ENCODE peak calls at places on chromosomes 1 and 21, in six cellular contexts. J, U, V, K, H and I are unnamed samples.
A peak's percentile ranks its signal among the peaks of the same experiment; 100 is the strongest.

GRCh38 chr1:203408485-203409229 is 57.7 kb upstream of the FMOD start:
- DNase-seq in U (peak; percentile 92), H (peak; percentile 76), V (peak; percentile 92), J (peak; percentile 7), K (no peak), I (peak; percentile 75)

GRCh38 chr1:209513226-209513625 is 70.3 kb upstream of the CAMK1G start:
- DNase-seq in U (no peak), J (peak; percentile 50), V (no peak), K (peak; percentile 48), H (no peak), I (no peak)

GRCh38 chr1:15261155-15262002 is 14.4 kb downstream of the FHAD1 start:
- DNase-seq in V (peak; percentile 76), J (peak; percentile 24), K (peak; percentile 57), U (no peak), H (no peak), I (no peak)

GRCh38 chr1:41255978-41256377 is 13.9 kb upstream of the SCMH1 start:
- DNase-seq in V (no peak), K (no peak), H (no peak), U (no peak), J (no peak), I (no peak)

GRCh38 chr1:228090613-228091081 is 8.1 kb downstream of the ARF1 start:
- DNase-seq in K (no peak), V (no peak), U (peak; percentile 12), H (no peak), J (no peak), I (no peak)

GRCh38 chr1:233389867-233390266 is 62.3 kb downstream of the MAP3K21 start:
- DNase-seq in U (no peak), H (no peak), V (no peak), K (no peak), J (no peak), I (no peak)

GRCh38 chr1:197521118-197521739 is 253.2 kb downstream of the CRB1 start:
- DNase-seq in K (peak; percentile 16), V (no peak), U (no peak), H (no peak), J (peak; percentile 25), I (no peak)

GRCh38 chr1:15426492-15427279 is 11.6 kb upstream of the CTRC start:
- DNase-seq in U (peak; percentile 63), H (no peak), K (no peak), J (peak; percentile 89), V (no peak), I (no peak)

GRCh38 chr1:199089393-199090122 is 450.7 kb downstream of the PTPRC start:
- DNase-seq in H (no peak), K (no peak), V (no peak), U (no peak), J (no peak), I (no peak)

GRCh38 chr1:229121845-229122436 is 149.0 kb upstream of the RAB4A start:
- DNase-seq in U (no peak), J (no peak), H (no peak), V (no peak), K (no peak), I (no peak)

GRCh38 chr1:80755944-80756343 is 1044.8 kb upstream of the ADGRL2 start:
- DNase-seq in J (no peak), V (no peak), K (no peak), H (no peak), U (no peak), I (no peak)

GRCh38 chr1:196609114-196609737 is 986 bp upstream of the KCNT2 start:
- DNase-seq in H (no peak), K (no peak), U (peak; percentile 16), J (peak; percentile 34), V (no peak), I (no peak)

GRCh38 chr1:91120915-91121314 is 99.1 kb upstream of the ZNF644 start:
- DNase-seq in V (no peak), K (no peak), U (no peak), J (peak; percentile 6), H (no peak), I (no peak)

GRCh38 chr21:15264084-15264483 is 199.3 kb upstream of the NRIP1 start:
- DNase-seq in H (no peak), J (no peak), U (no peak), V (no peak), K (no peak), I (no peak)

GRCh38 chr21:41932576-41933258 is 21.1 kb downstream of the C2CD2 start:
- DNase-seq in H (no peak), J (no peak), U (peak; percentile 40), K (peak; percentile 8), V (no peak), I (no peak)

GRCh38 chr1:175193339-175193950 is 869 bp upstream of the KIAA0040 start:
- DNase-seq in J (no peak), V (no peak), K (no peak), U (no peak), H (no peak), I (no peak)

GRCh38 chr1:41382531-41383090 is 21.4 kb downstream of the FOXO6 start:
- DNase-seq in U (peak; percentile 79), H (peak; percentile 45), V (peak; percentile 88), J (peak; percentile 61), K (peak; percentile 22), I (no peak)

GRCh38 chr21:45823100-45823681 is 158.4 kb upstream of the COL6A1 start:
- DNase-seq in H (no peak), V (no peak), U (no peak), K (no peak), J (no peak), I (no peak)

GRCh38 chr1:89587728-89588127 is 45.2 kb upstream of the LRRC8C start:
- DNase-seq in V (no peak), J (no peak), U (no peak), H (no peak), K (no peak), I (no peak)

GRCh38 chr21:46112731-46113215 is 14.9 kb downstream of the COL6A2 start:
- DNase-seq in H (peak; percentile 2), K (no peak), V (peak; percentile 74), J (no peak), U (no peak), I (peak; percentile 30)

GRCh38 chr1:225906467-225906866 is 17.5 kb upstream of the LEFTY1 start:
- DNase-seq in J (no peak), K (no peak), V (no peak), U (no peak), H (no peak), I (no peak)

GRCh38 chr21:45950740-45951515 is 30.6 kb upstream of the COL6A1 start:
- DNase-seq in K (peak; percentile 12), U (peak; percentile 82), V (no peak), H (no peak), J (no peak), I (peak; percentile 67)

GRCh38 chr1:17588048-17588781 is 48.7 kb downstream of the ARHGEF10L start:
- DNase-seq in H (no peak), V (no peak), U (no peak), J (peak; percentile 38), K (no peak), I (peak; percentile 62)

DNA sequence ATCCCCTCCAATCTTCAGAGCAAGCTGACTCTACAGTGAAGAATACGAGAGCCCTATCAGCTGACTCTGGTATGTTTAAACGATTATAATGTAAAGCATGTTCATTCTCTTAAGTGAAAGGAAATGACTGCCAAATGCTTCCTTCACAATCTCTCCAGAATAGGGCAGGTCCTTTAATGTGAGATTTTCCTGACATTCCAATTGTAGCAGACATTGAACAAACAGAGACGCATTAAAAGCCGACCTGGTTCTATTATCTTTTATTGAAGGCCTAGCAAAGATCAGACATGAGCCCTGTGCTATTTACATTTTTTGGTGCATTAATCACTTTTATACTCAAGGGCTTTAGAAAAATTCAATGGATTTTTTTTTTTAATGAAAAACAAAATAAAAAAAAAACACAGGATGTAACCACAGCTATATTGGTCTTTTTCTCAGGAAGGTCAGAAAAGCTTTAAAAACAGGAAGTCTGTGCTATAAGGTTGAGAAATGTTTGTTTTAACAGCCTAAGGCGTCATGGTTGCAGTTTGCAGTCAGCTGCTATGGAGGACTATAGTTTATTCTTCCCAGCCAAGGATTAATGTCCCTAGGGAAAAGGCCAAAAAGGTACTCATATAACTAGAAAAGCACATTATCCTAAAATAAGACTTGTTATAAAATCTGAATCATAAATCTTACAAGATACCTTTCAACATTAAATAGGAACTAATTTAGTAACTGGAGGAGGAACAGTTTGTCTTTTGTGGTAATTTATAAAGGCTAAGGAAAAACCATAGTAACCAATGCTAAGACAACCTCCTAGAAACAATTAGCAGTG is 104.8 kb downstream of the RERE start:
- DNase-seq in K (no peak), J (peak; percentile 93), U (no peak), V (no peak), H (no peak), I (no peak)
- TF ChIP-seq POLR2A in K (no peak), J (no peak), U (no peak), V (no peak), H (no peak), I (no peak)

DNA sequence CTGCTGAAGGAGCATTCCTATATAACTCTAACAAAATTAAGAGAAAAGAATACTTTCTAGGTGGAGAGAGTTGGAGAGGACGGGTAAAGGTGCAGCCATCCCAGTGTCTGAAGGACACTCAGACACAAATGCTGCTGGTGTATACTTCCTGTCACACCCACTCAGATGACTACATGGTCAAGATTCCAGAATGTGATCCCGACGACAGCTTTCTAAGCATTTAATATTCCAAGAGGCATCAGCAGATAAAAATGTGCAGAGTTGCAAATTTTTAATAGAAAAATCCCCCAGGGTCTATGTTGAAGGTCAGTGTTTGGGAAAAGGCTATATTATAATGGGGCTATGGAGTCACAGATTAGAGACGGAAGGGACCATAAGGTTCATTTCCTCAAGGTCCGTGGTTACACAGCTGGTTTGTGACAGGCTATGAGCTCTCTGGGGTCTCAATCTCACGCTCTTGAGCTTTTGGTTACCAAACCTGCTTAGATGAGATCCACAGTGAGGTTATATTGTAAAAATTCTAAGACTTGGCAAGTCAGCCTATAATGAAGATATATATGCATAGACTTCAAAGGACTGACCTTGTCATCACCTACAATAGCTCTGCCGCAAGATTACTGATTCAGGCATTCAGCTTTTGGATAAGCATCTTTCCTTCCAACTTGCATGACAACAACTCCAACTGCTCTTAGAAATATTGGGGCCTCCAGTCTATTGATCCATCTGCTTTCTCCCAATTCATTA is 35.1 kb downstream of the ZNF281 start:
- DNase-seq in J (peak; percentile 74), K (no peak), U (no peak), H (no peak), V (no peak), I (no peak)
- H3K4me1 ChIP-seq in J (peaks cover 90% of the 10 kb centered on the region), K (no peaks in the 10 kb centered on the region), U (no peaks in the 10 kb centered on the region), H (no peaks in the 10 kb centered on the region), V (no peaks in the 10 kb centered on the region), I (no peaks in the 10 kb centered on the region)

GRCh38 chr1:213256438-213257087 is 205.5 kb downstream of the RPS6KC1 start:
- DNase-seq in H (no peak), K (no peak), J (no peak), U (no peak), V (no peak), I (no peak)
- H3K27ac ChIP-seq in H (no peak overlapping the region), K (no peak overlapping the region), J (no peak overlapping the region), U (no peak overlapping the region), V (no peak overlapping the region), I (no peak overlapping the region)

GRCh38 chr21:16536661-16537359 is 807.0 kb downstream of the USP25 start:
- DNase-seq in U (no peak), K (no peak), J (no peak), V (no peak), H (no peak), I (no peak)

GRCh38 chr21:16532841-16533240 is 803.1 kb downstream of the USP25 start:
- DNase-seq in V (no peak), U (no peak), H (no peak), K (no peak), J (no peak), I (no peak)

GRCh38 chr21:16533692-16534407 is 804.1 kb downstream of the USP25 start:
- DNase-seq in V (no peak), H (no peak), K (no peak), U (no peak), J (no peak), I (no peak)

GRCh38 chr21:16534408-16535099 is 804.8 kb downstream of the USP25 start:
- DNase-seq in H (peak; percentile 67), J (peak; percentile 70), U (peak; percentile 80), V (peak; percentile 84), K (no peak), I (peak; percentile 70)

GRCh38 chr21:16535100-16535418 is 805.3 kb downstream of the USP25 start:
- DNase-seq in K (no peak), V (peak; percentile 89), J (peak; percentile 82), U (peak; percentile 87), H (peak; percentile 74), I (peak; percentile 68)
- TF ChIP-seq POLR2A in K (no peak), V (peak; percentile 60), J (no peak), U (peak; percentile 35), H (peak; percentile 30), I (no peak)